ENCODE peak calls at places on chromosomes 2 and 18, in six cellular contexts. One of them, this sample, is unnamed.

GRCh38 chr2:144084114-144084661 is 435.7 kb downstream of the ZEB2 start:
- DNase-seq in osteocyte: no peak
- DNase-seq in CD8-positive, alpha-beta T cell: no peak
- DNase-seq in endothelial cell: no peak
- DNase-seq in stimulated activated naive CD8-positive, alpha-beta T cell treated with anti-CD3 and anti-CD28 coated beads, Interleukin-15, amount 100 ng/mL, for 72 hours: no peak
- DNase-seq in stimulated activated CD4-positive, alpha-beta T cell treated with anti-CD3 and anti-CD28 coated beads, Interleukin-12 subunit alpha, Interleukin-12 subunit beta, amount 100 ng/mL, for 48 hours: no peak
- DNase-seq in this sample: no peak

GRCh38 chr2:241933175-241933911 is 63.8 kb downstream of the RTP5 start:
- DNase-seq in CD8-positive, alpha-beta T cell: no peak
- DNase-seq in osteocyte: no peak
- DNase-seq in stimulated activated naive CD8-positive, alpha-beta T cell treated with anti-CD3 and anti-CD28 coated beads, Interleukin-15, amount 100 ng/mL, for 72 hours: no peak
- DNase-seq in stimulated activated CD4-positive, alpha-beta T cell treated with anti-CD3 and anti-CD28 coated beads, Interleukin-12 subunit alpha, Interleukin-12 subunit beta, amount 100 ng/mL, for 48 hours: no peak
- DNase-seq in endothelial cell: no peak
- DNase-seq in this sample: no peak

GRCh38 chr2:11344342-11344955 is at the start of gene ROCK2:
- DNase-seq in stimulated activated naive CD8-positive, alpha-beta T cell treated with anti-CD3 and anti-CD28 coated beads, Interleukin-15, amount 100 ng/mL, for 72 hours: peak
- DNase-seq in CD8-positive, alpha-beta T cell: peak
- DNase-seq in stimulated activated CD4-positive, alpha-beta T cell treated with anti-CD3 and anti-CD28 coated beads, Interleukin-12 subunit alpha, Interleukin-12 subunit beta, amount 100 ng/mL, for 48 hours: peak
- DNase-seq in osteocyte: peak
- DNase-seq in endothelial cell: peak
- DNase-seq in this sample: peak

GRCh38 chr2:240620149-240620731 is 5.0 kb upstream of the GPR35 start:
- DNase-seq in osteocyte: no peak
- DNase-seq in stimulated activated CD4-positive, alpha-beta T cell treated with anti-CD3 and anti-CD28 coated beads, Interleukin-12 subunit alpha, Interleukin-12 subunit beta, amount 100 ng/mL, for 48 hours: no peak
- DNase-seq in endothelial cell: no peak
- DNase-seq in CD8-positive, alpha-beta T cell: no peak
- DNase-seq in stimulated activated naive CD8-positive, alpha-beta T cell treated with anti-CD3 and anti-CD28 coated beads, Interleukin-15, amount 100 ng/mL, for 72 hours: peak
- DNase-seq in this sample: no peak

GRCh38 chr2:47038656-47039501 is 116.2 kb downstream of the STPG4 start:
- DNase-seq in CD8-positive, alpha-beta T cell: no peak
- DNase-seq in endothelial cell: no peak
- DNase-seq in stimulated activated naive CD8-positive, alpha-beta T cell treated with anti-CD3 and anti-CD28 coated beads, Interleukin-15, amount 100 ng/mL, for 72 hours: peak
- DNase-seq in osteocyte: no peak
- DNase-seq in stimulated activated CD4-positive, alpha-beta T cell treated with anti-CD3 and anti-CD28 coated beads, Interleukin-12 subunit alpha, Interleukin-12 subunit beta, amount 100 ng/mL, for 48 hours: peak
- DNase-seq in this sample: no peak

GRCh38 chr2:179239194-179239593 is 25.4 kb downstream of the SESTD1 start:
- DNase-seq in osteocyte: no peak
- DNase-seq in endothelial cell: no peak
- DNase-seq in CD8-positive, alpha-beta T cell: no peak
- DNase-seq in stimulated activated naive CD8-positive, alpha-beta T cell treated with anti-CD3 and anti-CD28 coated beads, Interleukin-15, amount 100 ng/mL, for 72 hours: no peak
- DNase-seq in stimulated activated CD4-positive, alpha-beta T cell treated with anti-CD3 and anti-CD28 coated beads, Interleukin-12 subunit alpha, Interleukin-12 subunit beta, amount 100 ng/mL, for 48 hours: no peak
- DNase-seq in this sample: no peak

GRCh38 chr2:96113951-96114350 is 2.4 kb downstream of the ADRA2B start:
- DNase-seq in osteocyte: no peak
- DNase-seq in CD8-positive, alpha-beta T cell: no peak
- DNase-seq in endothelial cell: no peak
- DNase-seq in stimulated activated CD4-positive, alpha-beta T cell treated with anti-CD3 and anti-CD28 coated beads, Interleukin-12 subunit alpha, Interleukin-12 subunit beta, amount 100 ng/mL, for 48 hours: no peak
- DNase-seq in stimulated activated naive CD8-positive, alpha-beta T cell treated with anti-CD3 and anti-CD28 coated beads, Interleukin-15, amount 100 ng/mL, for 72 hours: no peak
- DNase-seq in this sample: no peak

GRCh38 chr2:33380661-33381183 is 95.7 kb upstream of the RASGRP3 start:
- DNase-seq in osteocyte: no peak
- DNase-seq in stimulated activated CD4-positive, alpha-beta T cell treated with anti-CD3 and anti-CD28 coated beads, Interleukin-12 subunit alpha, Interleukin-12 subunit beta, amount 100 ng/mL, for 48 hours: no peak
- DNase-seq in CD8-positive, alpha-beta T cell: no peak
- DNase-seq in endothelial cell: no peak
- DNase-seq in stimulated activated naive CD8-positive, alpha-beta T cell treated with anti-CD3 and anti-CD28 coated beads, Interleukin-15, amount 100 ng/mL, for 72 hours: no peak
- DNase-seq in this sample: no peak

GRCh38 chr18:31667185-31667584 is 17.2 kb downstream of the B4GALT6 start:
- DNase-seq in CD8-positive, alpha-beta T cell: no peak
- DNase-seq in stimulated activated naive CD8-positive, alpha-beta T cell treated with anti-CD3 and anti-CD28 coated beads, Interleukin-15, amount 100 ng/mL, for 72 hours: no peak
- DNase-seq in osteocyte: no peak
- DNase-seq in endothelial cell: no peak
- DNase-seq in stimulated activated CD4-positive, alpha-beta T cell treated with anti-CD3 and anti-CD28 coated beads, Interleukin-12 subunit alpha, Interleukin-12 subunit beta, amount 100 ng/mL, for 48 hours: no peak
- DNase-seq in this sample: no peak

GRCh38 chr18:9094307-9095226 is 7.9 kb upstream of the NDUFV2 start:
- DNase-seq in CD8-positive, alpha-beta T cell: no peak
- DNase-seq in osteocyte: no peak
- DNase-seq in endothelial cell: no peak
- DNase-seq in stimulated activated CD4-positive, alpha-beta T cell treated with anti-CD3 and anti-CD28 coated beads, Interleukin-12 subunit alpha, Interleukin-12 subunit beta, amount 100 ng/mL, for 48 hours: peak
- DNase-seq in stimulated activated naive CD8-positive, alpha-beta T cell treated with anti-CD3 and anti-CD28 coated beads, Interleukin-15, amount 100 ng/mL, for 72 hours: peak
- DNase-seq in this sample: peak

GRCh38 chr18:5467666-5468065 is 76.1 kb downstream of the EPB41L3 start:
- DNase-seq in CD8-positive, alpha-beta T cell: no peak
- DNase-seq in stimulated activated CD4-positive, alpha-beta T cell treated with anti-CD3 and anti-CD28 coated beads, Interleukin-12 subunit alpha, Interleukin-12 subunit beta, amount 100 ng/mL, for 48 hours: no peak
- DNase-seq in endothelial cell: no peak
- DNase-seq in osteocyte: no peak
- DNase-seq in stimulated activated naive CD8-positive, alpha-beta T cell treated with anti-CD3 and anti-CD28 coated beads, Interleukin-15, amount 100 ng/mL, for 72 hours: no peak
- DNase-seq in this sample: no peak

GRCh38 chr2:156736950-156737349 is 300.8 kb downstream of the GPD2 start:
- DNase-seq in endothelial cell: no peak
- DNase-seq in CD8-positive, alpha-beta T cell: no peak
- DNase-seq in osteocyte: no peak
- DNase-seq in stimulated activated naive CD8-positive, alpha-beta T cell treated with anti-CD3 and anti-CD28 coated beads, Interleukin-15, amount 100 ng/mL, for 72 hours: no peak
- DNase-seq in stimulated activated CD4-positive, alpha-beta T cell treated with anti-CD3 and anti-CD28 coated beads, Interleukin-12 subunit alpha, Interleukin-12 subunit beta, amount 100 ng/mL, for 48 hours: no peak
- DNase-seq in this sample: no peak

GRCh38 chr2:20611077-20611843 is 39.6 kb downstream of the HS1BP3 start:
- DNase-seq in CD8-positive, alpha-beta T cell: no peak
- DNase-seq in stimulated activated naive CD8-positive, alpha-beta T cell treated with anti-CD3 and anti-CD28 coated beads, Interleukin-15, amount 100 ng/mL, for 72 hours: no peak
- DNase-seq in stimulated activated CD4-positive, alpha-beta T cell treated with anti-CD3 and anti-CD28 coated beads, Interleukin-12 subunit alpha, Interleukin-12 subunit beta, amount 100 ng/mL, for 48 hours: no peak
- DNase-seq in endothelial cell: peak
- DNase-seq in osteocyte: no peak
- DNase-seq in this sample: no peak

GRCh38 chr18:70454705-70455322 is 166.0 kb downstream of the SOCS6 start:
- DNase-seq in endothelial cell: peak
- DNase-seq in osteocyte: no peak
- DNase-seq in CD8-positive, alpha-beta T cell: no peak
- DNase-seq in stimulated activated CD4-positive, alpha-beta T cell treated with anti-CD3 and anti-CD28 coated beads, Interleukin-12 subunit alpha, Interleukin-12 subunit beta, amount 100 ng/mL, for 48 hours: no peak
- DNase-seq in stimulated activated naive CD8-positive, alpha-beta T cell treated with anti-CD3 and anti-CD28 coated beads, Interleukin-15, amount 100 ng/mL, for 72 hours: peak
- DNase-seq in this sample: no peak

GRCh38 chr2:133705287-133705686 is 137.0 kb upstream of the NCKAP5 start:
- DNase-seq in stimulated activated CD4-positive, alpha-beta T cell treated with anti-CD3 and anti-CD28 coated beads, Interleukin-12 subunit alpha, Interleukin-12 subunit beta, amount 100 ng/mL, for 48 hours: no peak
- DNase-seq in stimulated activated naive CD8-positive, alpha-beta T cell treated with anti-CD3 and anti-CD28 coated beads, Interleukin-15, amount 100 ng/mL, for 72 hours: no peak
- DNase-seq in endothelial cell: no peak
- DNase-seq in CD8-positive, alpha-beta T cell: no peak
- DNase-seq in osteocyte: no peak
- DNase-seq in this sample: peak

GRCh38 chr2:70790079-70790963 is at the start of gene FIGLA:
- DNase-seq in endothelial cell: peak
- DNase-seq in CD8-positive, alpha-beta T cell: no peak
- DNase-seq in stimulated activated CD4-positive, alpha-beta T cell treated with anti-CD3 and anti-CD28 coated beads, Interleukin-12 subunit alpha, Interleukin-12 subunit beta, amount 100 ng/mL, for 48 hours: no peak
- DNase-seq in osteocyte: no peak
- DNase-seq in stimulated activated naive CD8-positive, alpha-beta T cell treated with anti-CD3 and anti-CD28 coated beads, Interleukin-15, amount 100 ng/mL, for 72 hours: peak
- DNase-seq in this sample: no peak

GRCh38 chr2:14623241-14623640 is 9.3 kb upstream of the LRATD1 start:
- DNase-seq in stimulated activated CD4-positive, alpha-beta T cell treated with anti-CD3 and anti-CD28 coated beads, Interleukin-12 subunit alpha, Interleukin-12 subunit beta, amount 100 ng/mL, for 48 hours: no peak
- DNase-seq in stimulated activated naive CD8-positive, alpha-beta T cell treated with anti-CD3 and anti-CD28 coated beads, Interleukin-15, amount 100 ng/mL, for 72 hours: no peak
- DNase-seq in osteocyte: no peak
- DNase-seq in endothelial cell: no peak
- DNase-seq in CD8-positive, alpha-beta T cell: no peak
- DNase-seq in this sample: no peak

GRCh38 chr2:119922699-119923098 is 90.2 kb upstream of the EPB41L5 start:
- DNase-seq in CD8-positive, alpha-beta T cell: no peak
- DNase-seq in stimulated activated CD4-positive, alpha-beta T cell treated with anti-CD3 and anti-CD28 coated beads, Interleukin-12 subunit alpha, Interleukin-12 subunit beta, amount 100 ng/mL, for 48 hours: no peak
- DNase-seq in stimulated activated naive CD8-positive, alpha-beta T cell treated with anti-CD3 and anti-CD28 coated beads, Interleukin-15, amount 100 ng/mL, for 72 hours: no peak
- DNase-seq in endothelial cell: no peak
- DNase-seq in osteocyte: no peak
- DNase-seq in this sample: no peak

GRCh38 chr2:10141736-10142639 is 19.4 kb downstream of the RRM2 start:
- DNase-seq in osteocyte: no peak
- DNase-seq in stimulated activated CD4-positive, alpha-beta T cell treated with anti-CD3 and anti-CD28 coated beads, Interleukin-12 subunit alpha, Interleukin-12 subunit beta, amount 100 ng/mL, for 48 hours: no peak
- DNase-seq in stimulated activated naive CD8-positive, alpha-beta T cell treated with anti-CD3 and anti-CD28 coated beads, Interleukin-15, amount 100 ng/mL, for 72 hours: no peak
- DNase-seq in endothelial cell: peak
- DNase-seq in CD8-positive, alpha-beta T cell: no peak
- DNase-seq in this sample: no peak

GRCh38 chr2:176123847-176124273 is 1.3 kb downstream of the HOXD9 start:
- DNase-seq in stimulated activated naive CD8-positive, alpha-beta T cell treated with anti-CD3 and anti-CD28 coated beads, Interleukin-15, amount 100 ng/mL, for 72 hours: no peak
- DNase-seq in osteocyte: no peak
- DNase-seq in endothelial cell: no peak
- DNase-seq in CD8-positive, alpha-beta T cell: no peak
- DNase-seq in stimulated activated CD4-positive, alpha-beta T cell treated with anti-CD3 and anti-CD28 coated beads, Interleukin-12 subunit alpha, Interleukin-12 subunit beta, amount 100 ng/mL, for 48 hours: no peak
- DNase-seq in this sample: no peak

GRCh38 chr2:30565860-30566358 is 118.9 kb downstream of the LCLAT1 start:
- DNase-seq in CD8-positive, alpha-beta T cell: no peak
- DNase-seq in osteocyte: no peak
- DNase-seq in stimulated activated CD4-positive, alpha-beta T cell treated with anti-CD3 and anti-CD28 coated beads, Interleukin-12 subunit alpha, Interleukin-12 subunit beta, amount 100 ng/mL, for 48 hours: peak
- DNase-seq in endothelial cell: no peak
- DNase-seq in stimulated activated naive CD8-positive, alpha-beta T cell treated with anti-CD3 and anti-CD28 coated beads, Interleukin-15, amount 100 ng/mL, for 72 hours: no peak
- DNase-seq in this sample: no peak

GRCh38 chr2:19690429-19690828 is 211.4 kb downstream of the TTC32 start:
- DNase-seq in stimulated activated naive CD8-positive, alpha-beta T cell treated with anti-CD3 and anti-CD28 coated beads, Interleukin-15, amount 100 ng/mL, for 72 hours: no peak
- DNase-seq in endothelial cell: no peak
- DNase-seq in osteocyte: peak
- DNase-seq in CD8-positive, alpha-beta T cell: no peak
- DNase-seq in stimulated activated CD4-positive, alpha-beta T cell treated with anti-CD3 and anti-CD28 coated beads, Interleukin-12 subunit alpha, Interleukin-12 subunit beta, amount 100 ng/mL, for 48 hours: no peak
- DNase-seq in this sample: no peak

GRCh38 chr2:99772766-99773331 is 283.0 kb upstream of the REV1 start:
- DNase-seq in osteocyte: no peak
- DNase-seq in CD8-positive, alpha-beta T cell: no peak
- DNase-seq in endothelial cell: no peak
- DNase-seq in stimulated activated naive CD8-positive, alpha-beta T cell treated with anti-CD3 and anti-CD28 coated beads, Interleukin-15, amount 100 ng/mL, for 72 hours: no peak
- DNase-seq in stimulated activated CD4-positive, alpha-beta T cell treated with anti-CD3 and anti-CD28 coated beads, Interleukin-12 subunit alpha, Interleukin-12 subunit beta, amount 100 ng/mL, for 48 hours: no peak
- DNase-seq in this sample: peak

GRCh38 chr18:10727477-10727876 is 201.7 kb downstream of the NAPG start:
- DNase-seq in osteocyte: no peak
- DNase-seq in stimulated activated naive CD8-positive, alpha-beta T cell treated with anti-CD3 and anti-CD28 coated beads, Interleukin-15, amount 100 ng/mL, for 72 hours: no peak
- DNase-seq in stimulated activated CD4-positive, alpha-beta T cell treated with anti-CD3 and anti-CD28 coated beads, Interleukin-12 subunit alpha, Interleukin-12 subunit beta, amount 100 ng/mL, for 48 hours: no peak
- DNase-seq in CD8-positive, alpha-beta T cell: no peak
- DNase-seq in endothelial cell: no peak
- DNase-seq in this sample: no peak

GRCh38 chr18:59996370-59996966 is 96.7 kb downstream of the PMAIP1 start:
- DNase-seq in osteocyte: no peak
- DNase-seq in endothelial cell: peak
- DNase-seq in stimulated activated CD4-positive, alpha-beta T cell treated with anti-CD3 and anti-CD28 coated beads, Interleukin-12 subunit alpha, Interleukin-12 subunit beta, amount 100 ng/mL, for 48 hours: no peak
- DNase-seq in CD8-positive, alpha-beta T cell: no peak
- DNase-seq in stimulated activated naive CD8-positive, alpha-beta T cell treated with anti-CD3 and anti-CD28 coated beads, Interleukin-15, amount 100 ng/mL, for 72 hours: no peak
- DNase-seq in this sample: no peak

GRCh38 chr2:131034122-131035051 is 58.9 kb downstream of the FAM168B start:
- DNase-seq in osteocyte: peak
- DNase-seq in endothelial cell: peak
- DNase-seq in stimulated activated naive CD8-positive, alpha-beta T cell treated with anti-CD3 and anti-CD28 coated beads, Interleukin-15, amount 100 ng/mL, for 72 hours: no peak
- DNase-seq in stimulated activated CD4-positive, alpha-beta T cell treated with anti-CD3 and anti-CD28 coated beads, Interleukin-12 subunit alpha, Interleukin-12 subunit beta, amount 100 ng/mL, for 48 hours: peak
- DNase-seq in CD8-positive, alpha-beta T cell: no peak
- DNase-seq in this sample: no peak

GRCh38 chr2:106095478-106096392 is 98.4 kb downstream of the UXS1 start:
- DNase-seq in endothelial cell: no peak
- DNase-seq in CD8-positive, alpha-beta T cell: peak
- DNase-seq in osteocyte: peak
- DNase-seq in stimulated activated naive CD8-positive, alpha-beta T cell treated with anti-CD3 and anti-CD28 coated beads, Interleukin-15, amount 100 ng/mL, for 72 hours: peak
- DNase-seq in stimulated activated CD4-positive, alpha-beta T cell treated with anti-CD3 and anti-CD28 coated beads, Interleukin-12 subunit alpha, Interleukin-12 subunit beta, amount 100 ng/mL, for 48 hours: no peak
- DNase-seq in this sample: peak

GRCh38 chr2:214649440-214650205 is 159.9 kb downstream of the BARD1 start:
- DNase-seq in endothelial cell: no peak
- DNase-seq in stimulated activated CD4-positive, alpha-beta T cell treated with anti-CD3 and anti-CD28 coated beads, Interleukin-12 subunit alpha, Interleukin-12 subunit beta, amount 100 ng/mL, for 48 hours: no peak
- DNase-seq in osteocyte: no peak
- DNase-seq in CD8-positive, alpha-beta T cell: no peak
- DNase-seq in stimulated activated naive CD8-positive, alpha-beta T cell treated with anti-CD3 and anti-CD28 coated beads, Interleukin-15, amount 100 ng/mL, for 72 hours: no peak
- DNase-seq in this sample: no peak

GRCh38 chr18:13211537-13211936 is 7.0 kb upstream of the LDLRAD4 start:
- DNase-seq in CD8-positive, alpha-beta T cell: no peak
- DNase-seq in endothelial cell: no peak
- DNase-seq in osteocyte: no peak
- DNase-seq in stimulated activated naive CD8-positive, alpha-beta T cell treated with anti-CD3 and anti-CD28 coated beads, Interleukin-15, amount 100 ng/mL, for 72 hours: no peak
- DNase-seq in stimulated activated CD4-positive, alpha-beta T cell treated with anti-CD3 and anti-CD28 coated beads, Interleukin-12 subunit alpha, Interleukin-12 subunit beta, amount 100 ng/mL, for 48 hours: no peak
- DNase-seq in this sample: peak

This sample was measured in esophagus muscularis mucosa.